ENCODE peak calls at places on chromosome 1, in eight cellular contexts. V is cerebellum; L is T-cell; J is GM19239; X is AG08395; P is RCC 7860; C is effector CD4-positive, alpha-beta T cell; T is left lobe of liver. B is an unnamed sample.

GRCh38 chr1:89911186-89911976 is 83.5 kb upstream of the ZNF326 start:
- DNase-seq in V (no peak), L (no peak), J (no peak), X (no peak), P (no peak), C (no peak), T (no peak), B (peak)

GRCh38 chr1:21610027-21610426 is 59.1 kb downstream of the RAP1GAP start:
- DNase-seq in V (no peak), L (no peak), J (no peak), X (no peak), P (no peak), C (no peak), T (no peak), B (no peak)

GRCh38 chr1:205963756-205964155 is 20.5 kb upstream of the SLC26A9 start:
- DNase-seq in V (no peak), L (no peak), J (no peak), X (no peak), P (no peak), C (no peak), T (no peak), B (no peak)

GRCh38 chr1:16614361-16615252 is 1.2 kb upstream of the NBPF1 start:
- DNase-seq in V (no peak), L (no peak), J (no peak), X (no peak), P (no peak), C (peak), T (peak), B (no peak)

GRCh38 chr1:56627636-56628039 is 17.5 kb upstream of the PRKAA2 start:
- DNase-seq in V (no peak), L (no peak), J (no peak), X (no peak), P (no peak), C (no peak), T (no peak), B (no peak)

GRCh38 chr1:232793944-232794343 is 11.3 kb upstream of the MAP10 start:
- DNase-seq in V (no peak), L (no peak), J (no peak), X (peak), P (peak), C (no peak), T (no peak), B (no peak)

GRCh38 chr1:166836733-166837132 is 2.5 kb upstream of the POGK start:
- DNase-seq in V (no peak), L (no peak), J (no peak), X (no peak), P (no peak), C (no peak), T (no peak), B (no peak)

GRCh38 chr1:111921948-111922347 is 67.5 kb downstream of the KCND3 start:
- DNase-seq in V (no peak), L (no peak), J (no peak), X (no peak), P (no peak), C (no peak), T (no peak), B (no peak)

GRCh38 chr1:174999926-175000696 is at the start of gene CACYBP:
- DNase-seq in V (no peak), L (peak), J (peak), X (peak), P (peak), C (peak), T (peak), B (peak)

GRCh38 chr1:23394176-23394575 is 24.5 kb upstream of the ZNF436 start:
- DNase-seq in V (no peak), L (no peak), J (no peak), X (peak), P (peak), C (no peak), T (no peak), B (no peak)

GRCh38 chr1:30088594-30089556 is 634.5 kb downstream of the MATN1 start:
- DNase-seq in V (no peak), L (no peak), J (no peak), X (no peak), P (no peak), C (no peak), T (no peak), B (no peak)

GRCh38 chr1:51916587-51917405 is 38.3 kb upstream of the NRDC start:
- DNase-seq in V (no peak), L (no peak), J (no peak), X (peak), P (no peak), C (no peak), T (no peak), B (no peak)

GRCh38 chr1:156126043-156126700 is 11.7 kb downstream of the LMNA start:
- DNase-seq in V (no peak), L (peak), J (no peak), X (peak), P (peak), C (peak), T (no peak), B (no peak)

GRCh38 chr1:7385471-7386225 is 385.4 kb upstream of the VAMP3 start:
- DNase-seq in V (no peak), L (no peak), J (no peak), X (no peak), P (no peak), C (no peak), T (peak), B (no peak)